ENCODE peak calls at places on chromosome 13, in five cellular contexts. L, D, G, J and R are unnamed samples.

GRCh38 chr13:52847682-52848432 is 583 bp downstream of the PCDH8 start:
- DNase-seq in G (no peak), L (no peak), D (no peak), J (no peak), R (no peak)

GRCh38 chr13:51797664-51798488 is 6.1 kb downstream of the DHRS12 start:
- DNase-seq in G (peak; percentile 63), L (peak; percentile 37), D (no peak), J (peak; percentile 86), R (peak; percentile 48)

GRCh38 chr13:60590775-60591174 is 193.8 kb downstream of the TDRD3 start:
- DNase-seq in L (peak; percentile 53), D (no peak), G (no peak), J (peak; percentile 52), R (peak; percentile 53)

GRCh38 chr13:114166381-114167131 is 12.5 kb upstream of the CFAP97D2 start:
- DNase-seq in L (no peak), D (no peak), J (peak; percentile 68), G (no peak), R (no peak)

GRCh38 chr13:109235901-109236300 is 550.5 kb downstream of the IRS2 start:
- DNase-seq in G (no peak), L (no peak), D (no peak), J (no peak), R (no peak)

GRCh38 chr13:57409656-57410055 is 221.9 kb upstream of the PCDH17 start:
- DNase-seq in J (no peak), L (no peak), G (no peak), D (no peak), R (no peak)

GRCh38 chr13:40438999-40439797 is 227.2 kb downstream of the FOXO1 start:
- DNase-seq in J (peak; percentile 58), L (no peak), G (peak; percentile 58), D (no peak), R (no peak)

GRCh38 chr13:97849305-97849704 is 104.2 kb upstream of the IPO5 start:
- DNase-seq in D (no peak), L (no peak), J (peak; percentile 44), G (peak; percentile 39), R (peak; percentile 14)

GRCh38 chr13:65959305-65959704 is 1270.8 kb downstream of the PCDH9 start:
- DNase-seq in D (no peak), G (peak; percentile 40), J (no peak), L (no peak), R (no peak)

GRCh38 chr13:20559659-20560356 is 7.1 kb upstream of the IFT88 start:
- DNase-seq in J (no peak), L (no peak), G (no peak), D (no peak), R (no peak)

GRCh38 chr13:25300861-25301346 is 521 bp upstream of the NUP58 start:
- DNase-seq in D (no peak), L (no peak), J (no peak), G (no peak), R (no peak)

GRCh38 chr13:94239135-94239534 is 240.3 kb downstream of the DCT start:
- DNase-seq in J (peak; percentile 45), L (no peak), G (peak; percentile 74), D (no peak), R (peak; percentile 4)

GRCh38 chr13:51549050-51549449 is 35.2 kb upstream of the WDFY2 start:
- DNase-seq in J (no peak), D (no peak), L (no peak), G (no peak), R (no peak)

GRCh38 chr13:43307921-43308433 is 284.6 kb downstream of the DNAJC15 start:
- DNase-seq in J (peak; percentile 76), G (peak; percentile 95), L (peak; percentile 72), D (no peak), R (peak; percentile 54)

GRCh38 chr13:24681930-24682329 is 1.7 kb downstream of the ATP12A start:
- DNase-seq in L (no peak), J (no peak), G (no peak), D (no peak), R (no peak)

GRCh38 chr13:95251641-95252040 is 49.6 kb downstream of the ABCC4 start:
- DNase-seq in D (no peak), L (no peak), G (no peak), J (peak; percentile 17), R (no peak)

GRCh38 chr13:102933076-102933922 is 87.5 kb downstream of the ERCC5 start:
- DNase-seq in G (no peak), J (no peak), L (no peak), D (no peak), R (no peak)

GRCh38 chr13:105929486-105929885 is 606.0 kb downstream of the EFNB2 start:
- DNase-seq in L (no peak), D (no peak), G (peak; percentile 38), J (peak; percentile 74), R (no peak)

GRCh38 chr13:75327132-75327505 is 154.8 kb downstream of the TBC1D4 start:
- DNase-seq in J (no peak), D (no peak), L (no peak), G (no peak), R (no peak)

GRCh38 chr13:110520431-110521295 is 40.9 kb downstream of the RAB20 start:
- DNase-seq in L (peak; percentile 65), J (peak; percentile 74), G (peak; percentile 84), D (no peak), R (peak; percentile 16)

GRCh38 chr13:114057131-114058050 is 75.0 kb downstream of the RASA3 start:
- DNase-seq in D (no peak), J (no peak), G (no peak), L (no peak), R (no peak)

GRCh38 chr13:108213946-108214345 is 1.4 kb downstream of the LIG4 start:
- DNase-seq in D (no peak), J (peak; percentile 44), L (no peak), G (peak; percentile 32), R (no peak)

GRCh38 chr13:78382481-78382880 is 220.9 kb downstream of the POU4F1 start:
- DNase-seq in L (no peak), D (no peak), J (no peak), G (no peak), R (no peak)

GRCh38 chr13:84844473-84844872 is 954.7 kb downstream of the SLITRK6 start:
- DNase-seq in G (no peak), J (peak; percentile 20), L (peak; percentile 8), D (no peak), R (peak; percentile 3)

GRCh38 chr13:98890186-98890585 is 87.7 kb downstream of the DOCK9 start:
- DNase-seq in D (no peak), J (peak; percentile 66), L (peak; percentile 27), G (peak; percentile 74), R (peak; percentile 13)

GRCh38 chr13:93726173-93727019 is 499.8 kb downstream of the GPC6 start:
- DNase-seq in D (no peak), G (no peak), L (no peak), J (no peak), R (peak; percentile 7)

GRCh38 chr13:30739646-30740642 is 4.6 kb downstream of the ALOX5AP start:
- DNase-seq in G (peak; percentile 89), D (no peak), J (peak; percentile 70), L (peak; percentile 65), R (peak; percentile 45)

GRCh38 chr13:23506071-23506820 is 64.0 kb upstream of the TNFRSF19 start:
- DNase-seq in J (peak; percentile 74), D (no peak), L (no peak), G (no peak), R (peak; percentile 36)

GRCh38 chr13:90613076-90613795 is 734.3 kb upstream of the MIR17HG start:
- DNase-seq in D (no peak), G (no peak), L (no peak), J (no peak), R (no peak)

GRCh38 chr13:63198076-63198475 is 1782.4 kb upstream of the PCDH20 start:
- DNase-seq in J (peak; percentile 25), L (no peak), D (no peak), G (peak; percentile 29), R (no peak)